ENCODE peak calls at places on chromosomes 16 and 17, in ten cellular contexts. N is CD4-positive, alpha-beta T cell; S is left ventricle myocardium inferior; D is psoas muscle; V is CD4-positive, CD25-positive, alpha-beta regulatory T cell; Z is prostate gland; F is H9; K is tibial artery; I is body of pancreas; Y is OCI-LY7. L is an unnamed sample.

GRCh38 chr16:53041196-53041977 is 11.3 kb downstream of the CHD9NB start:
- DNase-seq in N (no peak), S (peak), D (peak), V (no peak), Z (peak), F (peak), K (no peak), I (peak), Y (no peak), L (no peak)

GRCh38 chr17:57402691-57403090 is 146.4 kb downstream of the MSI2 start:
- DNase-seq in N (no peak), S (no peak), D (no peak), V (no peak), Z (no peak), F (no peak), K (no peak), I (no peak), Y (no peak), L (no peak)

GRCh38 chr17:52064791-52065211 is 93.7 kb downstream of the CA10 start:
- DNase-seq in N (no peak), S (no peak), D (no peak), V (no peak), Z (no peak), F (no peak), K (no peak), I (no peak), Y (no peak), L (no peak)

GRCh38 chr16:86436466-86437185 is 73.7 kb upstream of the FOXF1 start:
- DNase-seq in N (no peak), S (no peak), D (no peak), V (no peak), Z (no peak), F (no peak), K (no peak), I (no peak), Y (no peak), L (no peak)

GRCh38 chr16:35449663-35450062 is 1990.3 kb downstream of the TP53TG3F start:
- DNase-seq in N (no peak), S (no peak), D (no peak), V (no peak), Z (peak), F (no peak), K (no peak), I (no peak), Y (no peak), L (no peak)

GRCh38 chr17:49359990-49360795 is 1.9 kb downstream of the ZNF652 start:
- DNase-seq in N (no peak), S (no peak), D (no peak), V (peak), Z (no peak), F (peak), K (no peak), I (no peak), Y (peak), L (no peak)

GRCh38 chr16:2047330-2048115 is at the start of the genes NTHL1 and TSC2:
- DNase-seq in N (peak), S (peak), D (peak), V (peak), Z (peak), F (peak), K (peak), I (peak), Y (peak), L (peak)

GRCh38 chr16:19113577-19114358 is at the start of gene ITPRIPL2:
- DNase-seq in N (no peak), S (peak), D (peak), V (no peak), Z (peak), F (peak), K (peak), I (peak), Y (no peak), L (peak)

GRCh38 chr17:55086635-55087058 is 118.1 kb downstream of the STXBP4 start:
- DNase-seq in N (no peak), S (no peak), D (no peak), V (no peak), Z (no peak), F (no peak), K (no peak), I (no peak), Y (no peak), L (no peak)

GRCh38 chr17:79114455-79115301 is 40.1 kb downstream of the ENGASE start:
- DNase-seq in N (no peak), S (peak), D (peak), V (no peak), Z (peak), F (no peak), K (no peak), I (peak), Y (no peak), L (peak)

GRCh38 chr17:335691-336090 is 16.9 kb downstream of the RPH3AL start:
- DNase-seq in N (no peak), S (no peak), D (no peak), V (no peak), Z (no peak), F (peak), K (peak), I (peak), Y (no peak), L (no peak)

GRCh38 chr17:7426203-7426863 is 917 bp downstream of the SPEM2 start:
- DNase-seq in N (no peak), S (no peak), D (no peak), V (no peak), Z (no peak), F (no peak), K (no peak), I (no peak), Y (no peak), L (no peak)

GRCh38 chr17:82321947-82322466 is 4.6 kb upstream of the CD7 start:
- DNase-seq in N (peak), S (no peak), D (no peak), V (peak), Z (no peak), F (no peak), K (no peak), I (no peak), Y (no peak), L (no peak)

GRCh38 chr17:82931696-82932060 is 91.9 kb upstream of the ZNF750 start:
- DNase-seq in N (no peak), S (peak), D (peak), V (no peak), Z (no peak), F (no peak), K (peak), I (peak), Y (no peak), L (no peak)

GRCh38 chr17:81422776-81423697 is 27.8 kb downstream of the BAHCC1 start:
- DNase-seq in N (no peak), S (peak), D (peak), V (no peak), Z (peak), F (peak), K (peak), I (peak), Y (no peak), L (no peak)

DNA sequence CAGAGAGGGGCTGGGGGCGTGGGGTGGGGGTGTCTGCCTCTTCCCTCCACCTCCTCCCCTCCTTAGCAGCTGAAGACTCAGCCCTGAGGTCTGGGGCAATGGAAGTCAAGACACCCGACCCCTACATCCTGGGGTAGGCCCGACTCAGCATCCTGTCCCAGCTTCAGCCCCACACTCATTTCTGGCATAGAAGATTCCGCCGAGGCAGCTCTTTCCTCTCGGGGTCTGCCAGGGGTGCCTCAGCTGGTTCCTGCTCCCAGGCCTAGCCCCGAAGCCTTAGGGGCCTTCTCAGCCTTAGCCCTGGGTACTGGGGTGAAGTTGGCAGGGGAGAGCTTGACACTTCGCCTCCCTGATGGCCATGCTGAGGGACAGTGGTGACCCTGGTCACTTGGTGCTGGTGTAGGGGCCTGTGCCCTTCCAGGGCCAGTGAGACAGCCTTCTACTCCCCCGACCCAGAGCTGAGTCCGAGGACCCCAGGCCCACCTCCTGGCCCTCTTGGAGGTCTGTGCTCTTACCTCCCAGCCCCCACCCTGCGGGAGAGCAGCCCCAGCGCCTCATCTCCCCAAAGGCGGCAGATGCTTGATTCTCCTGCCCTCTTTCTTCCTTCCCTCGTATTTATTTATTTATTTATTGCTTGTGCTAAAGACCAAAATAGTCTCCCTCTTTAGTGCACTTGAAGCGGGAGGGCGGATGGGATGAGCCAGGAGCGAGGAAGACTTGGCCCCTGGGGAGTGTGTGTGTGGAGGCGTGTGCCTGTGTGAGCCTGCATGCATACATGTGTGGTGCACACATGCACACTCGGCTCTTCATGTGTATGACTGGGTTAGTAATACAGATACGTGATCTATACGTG is 42.5 kb downstream of the KCNJ12 start:
- DNase-seq in N (no peak), S (no peak), D (no peak), V (no peak), Z (no peak), F (no peak), K (no peak), I (no peak), Y (no peak), L (no peak)
- H3K27ac ChIP-seq in N (no peak), S (no peak), D (no peak), V (peak), Z (no peak), F (no peak), K (no peak), I (no peak), Y (no peak), L (no peak)

DNA sequence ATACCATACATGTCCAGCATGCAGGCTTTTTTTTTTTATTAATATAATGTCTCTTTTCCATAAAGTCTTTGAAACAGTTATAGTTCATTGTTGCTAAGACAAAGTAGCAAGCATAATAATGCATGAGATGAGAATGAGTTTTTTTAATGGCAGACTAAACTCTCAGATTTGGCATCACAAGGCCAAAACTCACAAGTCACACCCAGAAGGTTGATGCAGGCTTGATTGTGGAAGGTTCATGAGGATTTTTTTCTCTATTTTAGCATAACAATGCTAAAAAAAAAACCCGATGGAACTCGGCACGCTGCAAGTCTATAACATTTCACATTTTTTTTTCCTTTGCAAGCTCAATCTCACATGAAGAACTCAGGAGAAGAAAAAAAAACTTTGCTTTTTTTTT is 2.8 kb downstream of the MAF start:
- DNase-seq in N (no peak), S (no peak), D (no peak), V (no peak), Z (no peak), F (no peak), K (no peak), I (no peak), Y (no peak), L (no peak)
- H3K27ac ChIP-seq in N (no peak), S (peak), D (peak), V (peak), Z (peak), F (no peak), K (peak), I (no peak), Y (no peak), L (peak)

DNA sequence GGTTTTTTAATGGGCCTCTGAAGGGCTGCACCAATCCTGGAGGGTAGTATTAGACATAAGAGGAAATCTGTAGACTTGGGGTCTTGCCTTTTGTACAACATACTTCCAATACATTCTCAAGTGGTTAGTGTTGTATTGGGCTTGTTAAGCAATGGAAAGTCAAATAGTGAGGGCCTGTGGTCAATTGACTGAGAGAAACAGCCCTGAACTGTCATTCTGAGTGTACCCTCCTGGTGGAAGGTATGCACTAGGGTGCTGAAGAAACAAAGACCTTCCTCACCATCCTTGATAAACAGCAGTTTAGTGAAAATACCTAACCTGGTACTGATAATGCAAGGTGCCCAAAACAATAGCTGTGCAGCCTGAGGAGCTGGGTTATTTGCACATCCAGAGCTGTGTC is 22.2 kb downstream of the OR2C1 start:
- DNase-seq in N (no peak), S (no peak), D (no peak), V (no peak), Z (no peak), F (no peak), K (no peak), I (no peak), Y (no peak), L (no peak)
- H3K27ac ChIP-seq in N (no peak), S (no peak), D (no peak), V (no peak), Z (no peak), F (no peak), K (no peak), I (no peak), Y (no peak), L (no peak)

GRCh38 chr17:62860962-62861873 is 53.1 kb upstream of the MARCHF10 start:
- DNase-seq in N (no peak), S (no peak), D (no peak), V (no peak), Z (no peak), F (no peak), K (no peak), I (no peak), Y (no peak), L (no peak)
- H3K27ac ChIP-seq in N (no peak), S (no peak), D (no peak), V (no peak), Z (no peak), F (no peak), K (no peak), I (no peak), Y (no peak), L (no peak)

GRCh38 chr16:4330277-4330882 is 14.5 kb downstream of the GLIS2 start:
- DNase-seq in N (peak), S (peak), D (peak), V (peak), Z (peak), F (peak), K (peak), I (peak), Y (peak), L (peak)

GRCh38 chr16:4327386-4327781 is 11.5 kb downstream of the GLIS2 start:
- DNase-seq in N (no peak), S (no peak), D (no peak), V (no peak), Z (no peak), F (no peak), K (no peak), I (no peak), Y (no peak), L (no peak)

GRCh38 chr16:4327782-4328579 is 12.1 kb downstream of the GLIS2 start:
- DNase-seq in N (peak), S (peak), D (peak), V (peak), Z (peak), F (peak), K (peak), I (peak), Y (peak), L (peak)

GRCh38 chr16:4328580-4329353 is 12.9 kb downstream of the GLIS2 start:
- DNase-seq in N (no peak), S (peak), D (peak), V (no peak), Z (no peak), F (no peak), K (peak), I (no peak), Y (no peak), L (no peak)

GRCh38 chr16:4329354-4329775 is 13.5 kb downstream of the GLIS2 start:
- DNase-seq in N (no peak), S (no peak), D (no peak), V (no peak), Z (no peak), F (no peak), K (peak), I (no peak), Y (no peak), L (no peak)
- H3K27ac ChIP-seq in N (no peak), S (peak), D (peak), V (no peak), Z (peak), F (no peak), K (peak), I (peak), Y (no peak), L (no peak)

GRCh38 chr16:66899945-66900688 is 18.6 kb downstream of the CDH16 start:
- DNase-seq in N (no peak), S (peak), D (peak), V (no peak), Z (no peak), F (no peak), K (peak), I (peak), Y (no peak), L (no peak)
- H3K27ac ChIP-seq in N (no peak), S (peak), D (peak), V (no peak), Z (peak), F (no peak), K (peak), I (peak), Y (no peak), L (no peak)